ENCODE peak calls at places on chromosomes 13 and 19, in seven cellular contexts. L is activated T-helper 2 cell treated with anti-CD3 and anti-CD28 coated beads, Interferon-gamma antibody, Interleukin-2, Interleukin-4, amounts not matched to agents 10 μg/mL and 5 μg/mL and 100 μg/mL, durations not matched to agents 14 hours and 24 hours and 36 hours; F is right cardiac atrium; G is M059J; D is activated CD4-positive, alpha-beta T cell treated with anti-CD3 and anti-CD28 coated beads for 1 hour; E is stimulated activated CD4-positive, alpha-beta T cell treated with anti-CD3 and anti-CD28 coated beads, Interleukin-4, amount 100 ng/mL, for 4 hours; I is T-helper 2 cell. J is an unnamed sample.

GRCh38 chr13:40344270-40345148 is 321.9 kb downstream of the FOXO1 start:
- DNase-seq in L (no peak), F (no peak), G (peak; percentile 12), D (no peak), E (no peak), I (no peak), J (peak; percentile 31)

GRCh38 chr19:43826787-43827754 is at the start of gene ZNF283:
- DNase-seq in L (peak; percentile 74), F (peak; percentile 96), G (peak; percentile 92), D (peak; percentile 74), E (peak; percentile 77), I (peak; percentile 84), J (peak; percentile 90)

GRCh38 chr19:31718898-31719297 is 369.7 kb upstream of the TSHZ3 start:
- DNase-seq in L (no peak), F (no peak), G (no peak), D (no peak), E (no peak), I (no peak), J (no peak)

GRCh38 chr13:104650426-104650825 is 1584.2 kb upstream of the SLC10A2 start:
- DNase-seq in L (no peak), F (no peak), G (no peak), D (no peak), E (no peak), I (no peak), J (no peak)

GRCh38 chr19:37855098-37855497 is 51.3 kb downstream of the WDR87 start:
- DNase-seq in L (peak; percentile 9), F (peak; percentile 68), G (no peak), D (no peak), E (peak; percentile 36), I (peak; percentile 9), J (no peak)

GRCh38 chr13:80862466-80862865 is 521.5 kb upstream of the SPRY2 start:
- DNase-seq in L (no peak), F (no peak), G (no peak), D (no peak), E (no peak), I (no peak), J (no peak)

GRCh38 chr19:50266896-50267295 is 62.3 kb downstream of the KCNC3 start:
- DNase-seq in L (no peak), F (no peak), G (no peak), D (no peak), E (peak; percentile 27), I (no peak), J (peak; percentile 74)

GRCh38 chr19:58401825-58402433 is 6.5 kb downstream of the RNF225 start:
- DNase-seq in L (no peak), F (no peak), G (no peak), D (no peak), E (no peak), I (no peak), J (peak; percentile 48)

GRCh38 chr13:91045351-91046034 is 302.0 kb upstream of the MIR17HG start:
- DNase-seq in L (no peak), F (no peak), G (no peak), D (no peak), E (no peak), I (no peak), J (no peak)

GRCh38 chr13:113412440-113412839 is 40.8 kb downstream of the ADPRHL1 start:
- DNase-seq in L (no peak), F (no peak), G (no peak), D (no peak), E (no peak), I (no peak), J (no peak)

GRCh38 chr13:48748681-48749080 is 95.0 kb downstream of the CYSLTR2 start:
- DNase-seq in L (no peak), F (no peak), G (no peak), D (no peak), E (no peak), I (no peak), J (no peak)

GRCh38 chr19:21308778-21309177 is 20.4 kb downstream of the ZNF708 start:
- DNase-seq in L (no peak), F (no peak), G (no peak), D (no peak), E (no peak), I (no peak), J (no peak)

GRCh38 chr13:112626124-112626523 is 38.2 kb upstream of the TUBGCP3 start:
- DNase-seq in L (no peak), F (no peak), G (no peak), D (no peak), E (no peak), I (no peak), J (no peak)

GRCh38 chr13:31234729-31235128 is 35.0 kb downstream of the B3GLCT start:
- DNase-seq in L (no peak), F (no peak), G (peak; percentile 5), D (no peak), E (no peak), I (peak; percentile 11), J (no peak)

GRCh38 chr19:14434543-14435319 is 1.6 kb downstream of the PKN1 start:
- DNase-seq in L (no peak), F (peak; percentile 87), G (peak; percentile 86), D (peak; percentile 21), E (no peak), I (no peak), J (no peak)

J was measured in ecto neural progenitor cell.